ENCODE peak calls at places on chromosome 19, in seven cellular contexts. One of them, this sample, is unnamed.

GRCh38 chr19:15869109-15869555 is 28.7 kb downstream of the CYP4F2 start:
- DNase-seq in body of pancreas: peak
- DNase-seq in mesenchymal stem cell: no peak
- DNase-seq in SK-N-SH: peak
- DNase-seq in neuronal stem cell: peak
- DNase-seq in BJ: no peak
- DNase-seq in left lung: no peak
- DNase-seq in this sample: no peak

GRCh38 chr19:46461537-46461936 is 9.8 kb downstream of the PNMA8A start:
- DNase-seq in body of pancreas: no peak
- DNase-seq in mesenchymal stem cell: no peak
- DNase-seq in SK-N-SH: no peak
- DNase-seq in neuronal stem cell: no peak
- DNase-seq in BJ: no peak
- DNase-seq in left lung: no peak
- DNase-seq in this sample: no peak

GRCh38 chr19:55212447-55212846 is 3.1 kb upstream of the PTPRH start:
- DNase-seq in body of pancreas: peak
- DNase-seq in mesenchymal stem cell: no peak
- DNase-seq in SK-N-SH: no peak
- DNase-seq in neuronal stem cell: no peak
- DNase-seq in BJ: no peak
- DNase-seq in left lung: no peak
- DNase-seq in this sample: no peak

GRCh38 chr19:16470911-16471811 is 609 bp downstream of the EPS15L1 start:
- DNase-seq in body of pancreas: peak
- DNase-seq in mesenchymal stem cell: peak
- DNase-seq in SK-N-SH: no peak
- DNase-seq in neuronal stem cell: no peak
- DNase-seq in BJ: no peak
- DNase-seq in left lung: no peak
- DNase-seq in this sample: no peak

GRCh38 chr19:11594084-11594483 is 3.2 kb upstream of the ZNF627 start:
- DNase-seq in body of pancreas: no peak
- DNase-seq in mesenchymal stem cell: no peak
- DNase-seq in SK-N-SH: no peak
- DNase-seq in neuronal stem cell: no peak
- DNase-seq in BJ: no peak
- DNase-seq in left lung: no peak
- DNase-seq in this sample: no peak

GRCh38 chr19:48745208-48745995 is 1.3 kb downstream of the IZUMO1 start:
- DNase-seq in body of pancreas: peak
- DNase-seq in mesenchymal stem cell: peak
- DNase-seq in SK-N-SH: peak
- DNase-seq in neuronal stem cell: no peak
- DNase-seq in BJ: no peak
- DNase-seq in left lung: no peak
- DNase-seq in this sample: peak

GRCh38 chr19:49690073-49690655 is 752 bp upstream of the CPT1C start:
- DNase-seq in body of pancreas: no peak
- DNase-seq in mesenchymal stem cell: peak
- DNase-seq in SK-N-SH: no peak
- DNase-seq in neuronal stem cell: no peak
- DNase-seq in BJ: no peak
- DNase-seq in left lung: no peak
- DNase-seq in this sample: no peak

GRCh38 chr19:35902870-35903475 is 644 bp downstream of the HCST start:
- DNase-seq in body of pancreas: no peak
- DNase-seq in mesenchymal stem cell: no peak
- DNase-seq in SK-N-SH: no peak
- DNase-seq in neuronal stem cell: no peak
- DNase-seq in BJ: no peak
- DNase-seq in left lung: no peak
- DNase-seq in this sample: no peak

GRCh38 chr19:782195-783043 is 14.8 kb upstream of the PTBP1 start:
- DNase-seq in body of pancreas: no peak
- DNase-seq in mesenchymal stem cell: peak
- DNase-seq in SK-N-SH: no peak
- DNase-seq in neuronal stem cell: peak
- DNase-seq in BJ: no peak
- DNase-seq in left lung: no peak
- DNase-seq in this sample: no peak

GRCh38 chr19:33392341-33393285 is 19.1 kb downstream of the CEBPG start:
- DNase-seq in body of pancreas: peak
- DNase-seq in mesenchymal stem cell: no peak
- DNase-seq in SK-N-SH: peak
- DNase-seq in neuronal stem cell: no peak
- DNase-seq in BJ: no peak
- DNase-seq in left lung: peak
- DNase-seq in this sample: no peak

GRCh38 chr19:531753-532571 is at the start of gene CDC34:
- DNase-seq in body of pancreas: no peak
- DNase-seq in mesenchymal stem cell: no peak
- DNase-seq in SK-N-SH: peak
- DNase-seq in neuronal stem cell: no peak
- DNase-seq in BJ: no peak
- DNase-seq in left lung: no peak
- DNase-seq in this sample: no peak

GRCh38 chr19:14369399-14370168 is 11.7 kb upstream of the ADGRE5 start:
- DNase-seq in body of pancreas: no peak
- DNase-seq in mesenchymal stem cell: no peak
- DNase-seq in SK-N-SH: no peak
- DNase-seq in neuronal stem cell: no peak
- DNase-seq in BJ: no peak
- DNase-seq in left lung: no peak
- DNase-seq in this sample: peak
- H3K4me3 ChIP-seq in body of pancreas: no peak
- H3K4me3 ChIP-seq in mesenchymal stem cell: no peak
- H3K4me3 ChIP-seq in SK-N-SH: no peak
- H3K4me3 ChIP-seq in neuronal stem cell: no peak
- H3K4me3 ChIP-seq in BJ: no peak
- H3K4me3 ChIP-seq in left lung: no peak
- H3K4me3 ChIP-seq in this sample: peak

DNA sequence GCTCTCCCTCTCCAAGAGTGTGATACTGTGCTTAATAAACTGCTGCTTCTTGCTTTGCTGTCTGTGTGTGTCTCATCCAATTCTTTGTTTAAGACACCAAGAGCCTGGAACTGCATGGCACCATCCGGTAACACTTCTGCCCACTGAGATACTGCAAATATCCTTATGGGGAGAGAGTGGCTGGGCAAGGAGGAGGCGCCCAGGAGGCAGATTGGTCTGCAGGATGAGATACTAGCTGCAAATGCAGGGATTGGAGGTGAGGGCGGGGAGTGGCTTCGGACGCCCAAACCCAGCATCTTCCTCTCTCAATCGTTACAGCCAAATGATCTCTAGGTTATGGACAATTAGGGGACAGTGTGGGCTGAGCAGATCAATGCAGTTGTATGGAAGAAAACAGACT is 1.7 kb upstream of the SIGLEC7 start:
- DNase-seq in body of pancreas: no peak
- DNase-seq in mesenchymal stem cell: no peak
- DNase-seq in SK-N-SH: no peak
- DNase-seq in neuronal stem cell: no peak
- DNase-seq in BJ: no peak
- DNase-seq in left lung: no peak
- DNase-seq in this sample: no peak
- H3K4me3 ChIP-seq in body of pancreas: no peak
- H3K4me3 ChIP-seq in mesenchymal stem cell: no peak
- H3K4me3 ChIP-seq in SK-N-SH: no peak
- H3K4me3 ChIP-seq in neuronal stem cell: no peak
- H3K4me3 ChIP-seq in BJ: no peak
- H3K4me3 ChIP-seq in left lung: no peak
- H3K4me3 ChIP-seq in this sample: no peak

GRCh38 chr19:14558370-14559066 is 13.3 kb downstream of the NDUFB7 start:
- DNase-seq in body of pancreas: no peak
- DNase-seq in mesenchymal stem cell: no peak
- DNase-seq in SK-N-SH: no peak
- DNase-seq in neuronal stem cell: no peak
- DNase-seq in BJ: no peak
- DNase-seq in left lung: no peak
- DNase-seq in this sample: no peak

GRCh38 chr19:14553939-14554243 is 18.0 kb downstream of the NDUFB7 start:
- DNase-seq in body of pancreas: no peak
- DNase-seq in mesenchymal stem cell: no peak
- DNase-seq in SK-N-SH: no peak
- DNase-seq in neuronal stem cell: no peak
- DNase-seq in BJ: no peak
- DNase-seq in left lung: no peak
- DNase-seq in this sample: no peak

GRCh38 chr19:14555918-14556661 is 15.8 kb downstream of the NDUFB7 start:
- DNase-seq in body of pancreas: no peak
- DNase-seq in mesenchymal stem cell: peak
- DNase-seq in SK-N-SH: no peak
- DNase-seq in neuronal stem cell: no peak
- DNase-seq in BJ: no peak
- DNase-seq in left lung: no peak
- DNase-seq in this sample: no peak

GRCh38 chr19:14554382-14554812 is 17.5 kb downstream of the NDUFB7 start:
- DNase-seq in body of pancreas: peak
- DNase-seq in mesenchymal stem cell: no peak
- DNase-seq in SK-N-SH: no peak
- DNase-seq in neuronal stem cell: no peak
- DNase-seq in BJ: no peak
- DNase-seq in left lung: no peak
- DNase-seq in this sample: no peak

DNA sequence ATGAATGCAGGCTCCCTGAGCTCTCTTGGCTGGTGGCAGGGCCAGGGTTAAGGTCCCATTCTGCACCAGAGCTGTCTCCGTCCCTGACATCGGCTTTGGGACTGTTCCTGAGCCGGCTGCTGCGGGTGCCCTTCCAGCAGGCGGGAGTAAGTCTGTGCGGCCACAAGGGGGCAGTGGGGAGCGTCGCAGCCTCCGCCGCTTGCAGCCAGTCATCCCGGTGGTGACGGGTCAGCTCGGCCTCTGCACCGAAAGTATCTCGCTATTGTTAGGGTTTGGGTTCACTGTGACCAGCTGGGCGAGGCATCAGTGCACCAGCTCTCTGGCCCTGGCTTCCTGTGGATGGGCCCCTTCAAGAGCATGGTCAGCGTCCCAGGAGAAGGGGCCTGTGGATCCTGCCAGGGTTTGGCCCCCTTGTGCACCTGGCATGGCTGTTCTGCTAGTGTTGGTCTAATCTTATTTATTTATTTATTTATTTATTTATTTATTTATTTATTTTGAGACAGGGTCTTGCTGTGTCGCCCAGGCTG is 15.1 kb downstream of the NDUFB7 start:
- DNase-seq in body of pancreas: peak
- DNase-seq in mesenchymal stem cell: peak
- DNase-seq in SK-N-SH: peak
- DNase-seq in neuronal stem cell: peak
- DNase-seq in BJ: no peak
- DNase-seq in left lung: peak
- DNase-seq in this sample: peak
- H3K4me3 ChIP-seq in body of pancreas: no peak
- H3K4me3 ChIP-seq in mesenchymal stem cell: peak
- H3K4me3 ChIP-seq in SK-N-SH: peak
- H3K4me3 ChIP-seq in neuronal stem cell: no peak
- H3K4me3 ChIP-seq in BJ: no peak
- H3K4me3 ChIP-seq in left lung: no peak
- H3K4me3 ChIP-seq in this sample: peak

DNA sequence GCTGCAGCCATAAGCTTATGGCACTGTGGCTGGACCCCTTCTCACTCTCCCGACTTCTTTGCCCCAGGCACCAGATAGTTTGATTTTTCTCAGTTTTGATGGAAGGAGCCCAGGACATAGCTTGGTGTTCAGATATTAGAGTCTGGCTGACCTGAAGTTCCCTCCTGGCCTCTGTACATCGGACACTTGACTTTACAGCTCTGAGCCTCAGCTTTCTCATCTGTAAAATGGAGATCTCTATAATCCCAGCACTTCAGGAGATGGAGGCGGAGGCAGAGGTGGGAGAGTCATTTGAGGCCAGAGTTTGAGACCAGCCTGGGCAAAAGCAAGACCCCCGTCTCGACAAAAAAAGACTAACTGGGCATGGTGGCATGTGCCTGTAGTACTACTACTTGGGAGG is 909 bp downstream of the CC2D1A start:
- DNase-seq in body of pancreas: no peak
- DNase-seq in mesenchymal stem cell: no peak
- DNase-seq in SK-N-SH: no peak
- DNase-seq in neuronal stem cell: no peak
- DNase-seq in BJ: no peak
- DNase-seq in left lung: no peak
- DNase-seq in this sample: no peak
- H3K4me3 ChIP-seq in body of pancreas: peak
- H3K4me3 ChIP-seq in mesenchymal stem cell: peak
- H3K4me3 ChIP-seq in SK-N-SH: peak
- H3K4me3 ChIP-seq in neuronal stem cell: peak
- H3K4me3 ChIP-seq in BJ: peak
- H3K4me3 ChIP-seq in left lung: peak
- H3K4me3 ChIP-seq in this sample: peak

GRCh38 chr19:3179739-3180293 is 1.2 kb downstream of the S1PR4 start:
- DNase-seq in body of pancreas: no peak
- DNase-seq in mesenchymal stem cell: no peak
- DNase-seq in SK-N-SH: no peak
- DNase-seq in neuronal stem cell: no peak
- DNase-seq in BJ: no peak
- DNase-seq in left lung: no peak
- DNase-seq in this sample: no peak

GRCh38 chr19:3176715-3177501 is 1.7 kb upstream of the S1PR4 start:
- DNase-seq in body of pancreas: no peak
- DNase-seq in mesenchymal stem cell: peak
- DNase-seq in SK-N-SH: no peak
- DNase-seq in neuronal stem cell: no peak
- DNase-seq in BJ: peak
- DNase-seq in left lung: peak
- DNase-seq in this sample: no peak

GRCh38 chr19:3178973-3179738 is 587 bp downstream of the S1PR4 start:
- DNase-seq in body of pancreas: no peak
- DNase-seq in mesenchymal stem cell: no peak
- DNase-seq in SK-N-SH: no peak
- DNase-seq in neuronal stem cell: no peak
- DNase-seq in BJ: no peak
- DNase-seq in left lung: no peak
- DNase-seq in this sample: no peak

GRCh38 chr19:3178377-3178972 is at the start of gene S1PR4:
- DNase-seq in body of pancreas: no peak
- DNase-seq in mesenchymal stem cell: no peak
- DNase-seq in SK-N-SH: no peak
- DNase-seq in neuronal stem cell: no peak
- DNase-seq in BJ: no peak
- DNase-seq in left lung: no peak
- DNase-seq in this sample: no peak

GRCh38 chr19:3175761-3176714 is 2.5 kb upstream of the S1PR4 start:
- DNase-seq in body of pancreas: peak
- DNase-seq in mesenchymal stem cell: peak
- DNase-seq in SK-N-SH: no peak
- DNase-seq in neuronal stem cell: no peak
- DNase-seq in BJ: peak
- DNase-seq in left lung: peak
- DNase-seq in this sample: no peak
- H3K4me3 ChIP-seq in body of pancreas: no peak
- H3K4me3 ChIP-seq in mesenchymal stem cell: no peak
- H3K4me3 ChIP-seq in SK-N-SH: no peak
- H3K4me3 ChIP-seq in neuronal stem cell: no peak
- H3K4me3 ChIP-seq in BJ: no peak
- H3K4me3 ChIP-seq in left lung: no peak
- H3K4me3 ChIP-seq in this sample: no peak

GRCh38 chr19:40529093-40529954 is 47.3 kb upstream of the SHKBP1 start:
- DNase-seq in body of pancreas: peak
- DNase-seq in mesenchymal stem cell: peak
- DNase-seq in SK-N-SH: peak
- DNase-seq in neuronal stem cell: peak
- DNase-seq in BJ: peak
- DNase-seq in left lung: peak
- DNase-seq in this sample: peak
- H3K4me3 ChIP-seq in body of pancreas: no peak
- H3K4me3 ChIP-seq in mesenchymal stem cell: peak
- H3K4me3 ChIP-seq in SK-N-SH: peak
- H3K4me3 ChIP-seq in neuronal stem cell: peak
- H3K4me3 ChIP-seq in BJ: peak
- H3K4me3 ChIP-seq in left lung: peak
- H3K4me3 ChIP-seq in this sample: peak

This sample was measured in right atrium auricular region.